ENCODE peak calls at places on chromosome 22, in five cellular contexts. C is DMS 273 treated with DMSO at 0.1 percent for 48 hours, D is NCI-H1417, T is cardiac muscle cell, B is PC-3. U is an unnamed sample.

GRCh38 chr22:19719055-19719482 is 4.3 kb upstream of the GP1BB start:
- DNase-seq in D (no peak), T (peak), C (no peak), B (no peak), U (no peak)

GRCh38 chr22:24175160-24175808 is 6.0 kb upstream of the SUSD2 start:
- DNase-seq in D (peak), T (peak), B (peak), C (no peak), U (peak)

GRCh38 chr22:20951932-20952380 is 15.1 kb upstream of the AIFM3 start:
- DNase-seq in C (no peak), B (no peak), D (no peak), T (no peak), U (no peak)

GRCh38 chr22:32005453-32005852 is 37.6 kb upstream of the SLC5A1 start:
- DNase-seq in C (no peak), D (no peak), B (peak), T (no peak), U (no peak)

GRCh38 chr22:45682069-45682468 is 10.4 kb downstream of the ATXN10 start:
- DNase-seq in D (no peak), C (no peak), T (no peak), B (peak), U (no peak)

GRCh38 chr22:19355413-19356157 is 64.1 kb upstream of the CLTCL1 start:
- DNase-seq in B (no peak), C (no peak), T (no peak), D (no peak), U (no peak)

GRCh38 chr22:28297504-28297903 is 378.4 kb upstream of the PITPNB start:
- DNase-seq in D (no peak), B (no peak), C (no peak), T (no peak), U (no peak)

GRCh38 chr22:40051322-40051721 is 56.6 kb downstream of the FAM83F start:
- DNase-seq in B (no peak), D (no peak), C (no peak), T (no peak), U (no peak)

GRCh38 chr22:19535001-19535400 is 10.8 kb upstream of the CLDN5 start:
- DNase-seq in C (peak), B (no peak), D (no peak), T (no peak), U (no peak)

GRCh38 chr22:46087816-46088277 is 62.5 kb upstream of the PPARA start:
- DNase-seq in B (no peak), D (no peak), C (peak), T (no peak), U (peak)

GRCh38 chr22:40684728-40685127 is 5.4 kb downstream of the MCHR1 start:
- DNase-seq in D (no peak), T (no peak), C (no peak), B (no peak), U (no peak)

GRCh38 chr22:24059121-24059520 is 48.0 kb downstream of the CABIN1 start:
- DNase-seq in B (peak), C (no peak), T (no peak), D (no peak), U (peak)

GRCh38 chr22:42626431-42626830 is 11.7 kb upstream of the POLDIP3 start:
- DNase-seq in D (no peak), B (no peak), C (no peak), T (no peak), U (no peak)

U was measured in dermis microvascular lymphatic vessel endothelial cell.